ENCODE peak calls at places on chromosomes 6 and 20, in ten cellular contexts. T, W, S, A, G, R, B, K, N and Z are unnamed samples.
A peak's percentile ranks its signal among the peaks of the same experiment; 100 is the strongest.

GRCh38 chr20:17771206-17772004 is 71.6 kb downstream of the BANF2 start:
- DNase-seq in A (no peak), B (no peak), K (peak; percentile 40), R (no peak), W (no peak), N (peak; percentile 52), T (no peak), S (no peak), G (no peak), Z (no peak)

GRCh38 chr6:106446287-106446885 is 85.9 kb downstream of the CRYBG1 start:
- DNase-seq in T (no peak), S (peak; percentile 30), B (no peak), N (no peak), R (no peak), A (no peak), K (peak; percentile 16), W (no peak), G (no peak), Z (no peak)

GRCh38 chr6:90413867-90414266 is 117.2 kb upstream of the BACH2 start:
- DNase-seq in K (peak; percentile 68), B (peak; percentile 63), T (peak; percentile 41), W (no peak), A (no peak), R (no peak), S (no peak), N (peak; percentile 22), G (no peak), Z (peak; percentile 67)

GRCh38 chr6:113530769-113531168 is 326.4 kb upstream of the MARCKS start:
- DNase-seq in A (no peak), N (no peak), S (peak; percentile 64), B (no peak), R (no peak), K (no peak), T (peak; percentile 77), W (peak; percentile 61), G (no peak), Z (no peak)

GRCh38 chr6:35725721-35726438 is 11.0 kb upstream of the ARMC12 start:
- DNase-seq in A (no peak), S (peak; percentile 46), G (peak; percentile 79), N (peak; percentile 85), W (no peak), R (no peak), T (no peak), B (no peak), K (no peak), Z (no peak)

GRCh38 chr20:59422911-59423520 is 122.6 kb downstream of the EDN3 start:
- DNase-seq in K (no peak), N (peak; percentile 58), W (no peak), R (no peak), B (no peak), S (no peak), A (no peak), G (no peak), T (no peak), Z (no peak)

GRCh38 chr20:48738399-48739304 is 89.1 kb downstream of the PREX1 start:
- DNase-seq in N (no peak), K (no peak), R (no peak), S (no peak), B (peak; percentile 53), W (no peak), T (no peak), G (no peak), A (no peak), Z (no peak)

GRCh38 chr20:17504898-17505663 is 26.1 kb downstream of the BFSP1 start:
- DNase-seq in N (peak; percentile 30), S (peak; percentile 59), G (peak; percentile 46), B (peak; percentile 40), R (peak; percentile 42), T (peak; percentile 25), K (peak; percentile 74), W (peak; percentile 40), A (peak; percentile 27), Z (no peak)

GRCh38 chr6:56381852-56382251 is 134.5 kb upstream of the COL21A1 start:
- DNase-seq in W (peak; percentile 71), R (peak; percentile 49), N (no peak), B (no peak), G (no peak), K (peak; percentile 26), T (peak; percentile 57), S (no peak), A (no peak), Z (no peak)

GRCh38 chr6:73062837-73063236 is 162.5 kb downstream of the KHDC1L start:
- DNase-seq in R (no peak), W (no peak), B (no peak), K (no peak), N (no peak), T (peak; percentile 84), A (no peak), G (no peak), S (no peak), Z (no peak)

GRCh38 chr20:44714701-44715494 is at the start of gene CCN5:
- DNase-seq in B (no peak), N (peak; percentile 88), S (peak; percentile 95), A (peak; percentile 32), T (peak; percentile 63), R (peak; percentile 81), G (peak; percentile 93), W (no peak), K (peak; percentile 57), Z (no peak)

GRCh38 chr20:32315399-32315798 is 37.9 kb downstream of the KIF3B start:
- DNase-seq in S (no peak), N (no peak), A (no peak), K (no peak), G (no peak), T (no peak), W (no peak), B (no peak), R (no peak), Z (no peak)

GRCh38 chr20:48042628-48043027 is 257.3 kb upstream of the SULF2 start:
- DNase-seq in S (no peak), T (no peak), B (no peak), G (no peak), R (no peak), N (no peak), A (no peak), W (no peak), K (no peak), Z (no peak)

GRCh38 chr20:59472059-59472458 is 132.3 kb upstream of the PHACTR3 start:
- DNase-seq in T (no peak), N (no peak), A (no peak), G (no peak), W (no peak), B (no peak), R (peak; percentile 11), S (no peak), K (no peak), Z (no peak)

GRCh38 chr6:32825966-32826365 is 9.2 kb upstream of the HLA-DOB start:
- DNase-seq in N (no peak), G (no peak), T (peak; percentile 21), A (no peak), R (no peak), W (no peak), B (no peak), S (no peak), K (peak; percentile 40), Z (no peak)
- TF ChIP-seq CTCF in N (no peak), G (peak; percentile 39), T (peak; percentile 14), A (peak; percentile 44), R (peak; percentile 42), W (peak; percentile 61), B (no peak), S (peak; percentile 38), K (peak; percentile 49), Z (peak; percentile 26)

GRCh38 chr20:23152308-23152892 is 66.3 kb upstream of the CD93 start:
- DNase-seq in S (no peak), R (no peak), K (no peak), B (no peak), A (no peak), T (peak; percentile 59), W (no peak), N (peak; percentile 29), G (peak; percentile 86), Z (no peak)
- H3K27ac ChIP-seq in S (no peak overlapping the region), R (peak overlapping the region; percentile 10), K (no peak overlapping the region), B (no peak overlapping the region), A (no peak overlapping the region), T (peak overlapping the region; percentile 60), W (no peak overlapping the region), N (peak overlapping the region; percentile 65), G (peak overlapping the region; percentile 31), Z (no peak overlapping the region)

DNA sequence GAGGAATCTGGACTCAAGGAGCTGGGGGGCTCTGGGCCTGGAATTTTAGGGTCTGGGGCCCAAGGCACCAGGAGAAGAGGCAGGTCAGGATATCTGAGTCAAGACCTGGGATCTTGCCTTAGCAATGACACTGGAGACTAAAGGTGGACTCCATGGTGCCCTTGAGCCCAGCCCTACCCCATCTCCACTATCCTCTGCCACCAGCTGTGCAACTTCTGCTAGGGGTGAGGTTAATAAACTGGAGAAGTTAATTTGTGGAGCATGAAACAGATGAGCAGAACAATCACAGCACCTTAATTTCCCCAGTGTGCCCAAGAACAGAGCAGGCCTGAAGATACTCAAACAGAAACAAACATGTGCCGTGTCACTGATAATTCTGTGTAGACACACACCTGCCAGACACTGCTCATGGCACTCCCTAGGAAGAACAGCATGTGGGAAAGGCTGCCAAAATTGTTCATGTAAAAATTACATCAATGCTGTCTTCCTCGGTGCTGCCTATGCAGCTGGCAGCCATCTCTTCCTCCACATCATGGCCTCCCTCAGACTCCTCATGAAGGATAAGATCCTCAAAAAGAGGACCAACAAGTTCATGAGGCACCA is 3.2 kb downstream of the HLA-DPB1 start:
- DNase-seq in G (no peak), K (no peak), R (no peak), B (no peak), S (no peak), T (no peak), W (no peak), A (no peak), N (no peak), Z (no peak)
- TF ChIP-seq CTCF in G (no peak), K (no peak), R (no peak), B (no peak), S (no peak), T (no peak), W (no peak), A (no peak), N (no peak), Z (no peak)

GRCh38 chr6:18392346-18392877 is 5.3 kb downstream of the RNF144B start:
- DNase-seq in S (no peak), B (no peak), W (no peak), N (no peak), G (no peak), K (no peak), T (no peak), R (no peak), A (no peak), Z (no peak)

GRCh38 chr6:18395851-18396187 is 8.7 kb downstream of the RNF144B start:
- DNase-seq in K (no peak), A (no peak), B (no peak), T (no peak), S (no peak), R (peak; percentile 55), G (no peak), W (no peak), N (no peak), Z (no peak)

GRCh38 chr6:18397701-18398100 is 10.6 kb downstream of the RNF144B start:
- DNase-seq in W (no peak), N (no peak), S (no peak), G (no peak), K (no peak), R (no peak), T (no peak), B (no peak), A (no peak), Z (no peak)

GRCh38 chr6:18391018-18391417 is 3.9 kb downstream of the RNF144B start:
- DNase-seq in R (no peak), N (no peak), B (no peak), A (no peak), S (no peak), W (no peak), T (no peak), G (no peak), K (no peak), Z (no peak)

GRCh38 chr6:18395177-18395850 is 8.2 kb downstream of the RNF144B start:
- DNase-seq in G (no peak), T (no peak), K (no peak), W (no peak), S (no peak), A (no peak), N (no peak), B (no peak), R (no peak), Z (no peak)
- H3K27ac ChIP-seq in G (no peak overlapping the region), T (peak overlapping the region; percentile 2), K (no peak overlapping the region), W (no peak overlapping the region), S (peak overlapping the region; percentile 55), A (no peak overlapping the region), N (peak overlapping the region; percentile 24), B (no peak overlapping the region), R (peak overlapping the region; percentile 38), Z (no peak overlapping the region)